ENCODE peak calls at places on chromosomes 12 and 14, in six cellular contexts. One of them, this sample, is unnamed.

GRCh38 chr12:1644523-1645438 is 15.8 kb downstream of the WNT5B start:
- DNase-seq in mammary epithelial cell: peak
- DNase-seq in tibial artery: peak
- DNase-seq in heart left ventricle: peak
- DNase-seq in cardiac muscle cell: no peak
- DNase-seq in CD8-positive, alpha-beta T cell: no peak
- DNase-seq in this sample: peak

GRCh38 chr12:57220770-57221168 is 4.2 kb downstream of the NXPH4 start:
- DNase-seq in mammary epithelial cell: no peak
- DNase-seq in tibial artery: no peak
- DNase-seq in heart left ventricle: no peak
- DNase-seq in cardiac muscle cell: no peak
- DNase-seq in CD8-positive, alpha-beta T cell: no peak
- DNase-seq in this sample: no peak

GRCh38 chr14:96631030-96631429 is 128.8 kb downstream of the PAPOLA start:
- DNase-seq in mammary epithelial cell: no peak
- DNase-seq in tibial artery: peak
- DNase-seq in heart left ventricle: no peak
- DNase-seq in cardiac muscle cell: no peak
- DNase-seq in CD8-positive, alpha-beta T cell: no peak
- DNase-seq in this sample: no peak

GRCh38 chr14:57492859-57493258 is 798 bp downstream of the CCDC198 start:
- DNase-seq in mammary epithelial cell: peak
- DNase-seq in tibial artery: no peak
- DNase-seq in heart left ventricle: no peak
- DNase-seq in cardiac muscle cell: no peak
- DNase-seq in CD8-positive, alpha-beta T cell: no peak
- DNase-seq in this sample: no peak

GRCh38 chr12:547883-548470 is 88.2 kb downstream of the B4GALNT3 start:
- DNase-seq in mammary epithelial cell: no peak
- DNase-seq in tibial artery: no peak
- DNase-seq in heart left ventricle: no peak
- DNase-seq in cardiac muscle cell: no peak
- DNase-seq in CD8-positive, alpha-beta T cell: no peak
- DNase-seq in this sample: no peak

GRCh38 chr12:124861492-124861891 is 2.2 kb downstream of the SCARB1 start:
- DNase-seq in mammary epithelial cell: peak
- DNase-seq in tibial artery: peak
- DNase-seq in heart left ventricle: peak
- DNase-seq in cardiac muscle cell: no peak
- DNase-seq in CD8-positive, alpha-beta T cell: no peak
- DNase-seq in this sample: peak

GRCh38 chr12:93174048-93174447 is 203.7 kb upstream of the NUDT4 start:
- DNase-seq in mammary epithelial cell: no peak
- DNase-seq in tibial artery: no peak
- DNase-seq in heart left ventricle: no peak
- DNase-seq in cardiac muscle cell: no peak
- DNase-seq in CD8-positive, alpha-beta T cell: no peak
- DNase-seq in this sample: no peak

GRCh38 chr12:88448337-88448944 is 131.8 kb downstream of the KITLG start:
- DNase-seq in mammary epithelial cell: no peak
- DNase-seq in tibial artery: no peak
- DNase-seq in heart left ventricle: no peak
- DNase-seq in cardiac muscle cell: no peak
- DNase-seq in CD8-positive, alpha-beta T cell: no peak
- DNase-seq in this sample: no peak

GRCh38 chr14:105014631-105015030 is 6.3 kb downstream of the CDCA4 start:
- DNase-seq in mammary epithelial cell: no peak
- DNase-seq in tibial artery: no peak
- DNase-seq in heart left ventricle: no peak
- DNase-seq in cardiac muscle cell: no peak
- DNase-seq in CD8-positive, alpha-beta T cell: no peak
- DNase-seq in this sample: no peak

DNA sequence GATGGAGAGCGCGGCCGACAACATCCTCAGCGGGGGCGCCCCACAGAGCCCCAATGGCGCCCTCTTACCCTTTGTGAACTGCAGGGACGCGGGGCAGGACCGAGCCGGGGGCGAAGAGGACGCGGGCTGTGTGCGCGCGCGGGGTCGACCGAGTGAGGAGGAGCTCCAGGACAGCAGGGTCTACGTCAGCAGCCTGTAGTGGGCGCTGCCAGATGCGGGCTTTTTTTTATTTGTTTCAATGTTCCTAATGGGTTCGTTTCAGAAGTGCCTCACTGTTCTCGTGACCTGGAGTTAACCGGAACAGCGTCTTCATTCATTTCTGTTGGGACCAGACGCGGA is 103.8 kb upstream of the FKBP4 start:
- DNase-seq in mammary epithelial cell: no peak
- DNase-seq in tibial artery: no peak
- DNase-seq in heart left ventricle: no peak
- DNase-seq in cardiac muscle cell: peak
- DNase-seq in CD8-positive, alpha-beta T cell: peak
- DNase-seq in this sample: no peak
- TF ChIP-seq CTCF in mammary epithelial cell: no peak
- TF ChIP-seq CTCF in tibial artery: no peak
- TF ChIP-seq CTCF in heart left ventricle: no peak
- TF ChIP-seq CTCF in cardiac muscle cell: peak
- TF ChIP-seq CTCF in CD8-positive, alpha-beta T cell: no peak
- TF ChIP-seq CTCF in this sample: no peak

GRCh38 chr12:121223947-121224285 is 14.0 kb downstream of the P2RX4 start:
- DNase-seq in mammary epithelial cell: no peak
- DNase-seq in tibial artery: no peak
- DNase-seq in heart left ventricle: no peak
- DNase-seq in cardiac muscle cell: no peak
- DNase-seq in CD8-positive, alpha-beta T cell: no peak
- DNase-seq in this sample: no peak
- H3K27ac ChIP-seq in mammary epithelial cell: no peak
- H3K27ac ChIP-seq in tibial artery: no peak
- H3K27ac ChIP-seq in heart left ventricle: no peak
- H3K27ac ChIP-seq in cardiac muscle cell: no peak
- H3K27ac ChIP-seq in CD8-positive, alpha-beta T cell: peak
- H3K27ac ChIP-seq in this sample: peak

DNA sequence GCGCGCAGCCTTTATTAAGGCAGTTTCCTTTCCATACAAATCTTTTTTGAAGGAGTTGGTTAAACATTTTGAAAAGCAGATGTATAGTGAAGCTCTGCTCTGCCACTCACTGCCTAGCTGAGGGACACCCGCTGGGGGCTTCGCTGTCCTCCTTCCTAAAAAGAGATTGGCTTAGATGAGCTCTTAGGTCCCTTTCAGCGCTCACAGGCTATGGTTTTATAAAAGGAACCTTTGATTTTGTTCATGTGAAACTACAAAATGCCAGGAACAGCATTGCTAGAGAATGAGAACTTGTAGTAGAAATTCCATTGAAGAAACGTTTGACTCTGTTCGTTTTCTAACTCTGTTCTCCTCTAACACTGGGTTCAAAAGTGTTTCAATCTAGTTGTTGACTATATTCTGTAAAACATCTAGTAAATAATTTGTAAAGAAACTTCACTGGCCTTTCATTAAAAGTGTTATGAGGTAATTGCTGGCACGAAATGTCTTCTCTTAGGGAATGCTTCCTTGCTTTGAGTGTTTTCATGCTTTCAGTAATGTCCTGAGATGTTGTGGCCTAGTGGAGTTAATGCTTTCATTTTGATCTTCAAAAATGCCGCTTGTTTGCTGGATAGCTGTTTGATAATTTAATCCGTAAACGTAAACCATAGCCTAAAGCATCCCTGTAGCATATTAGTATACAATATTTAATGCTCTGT is 1.6 kb downstream of the MARK3 start:
- DNase-seq in mammary epithelial cell: no peak
- DNase-seq in tibial artery: no peak
- DNase-seq in heart left ventricle: no peak
- DNase-seq in cardiac muscle cell: peak
- DNase-seq in CD8-positive, alpha-beta T cell: no peak
- DNase-seq in this sample: no peak
- TF ChIP-seq CTCF in mammary epithelial cell: no peak
- TF ChIP-seq CTCF in tibial artery: no peak
- TF ChIP-seq CTCF in heart left ventricle: no peak
- TF ChIP-seq CTCF in cardiac muscle cell: no peak
- TF ChIP-seq CTCF in CD8-positive, alpha-beta T cell: no peak
- TF ChIP-seq CTCF in this sample: no peak

GRCh38 chr12:112096667-112097066 is 11.9 kb downstream of the NAA25 start:
- DNase-seq in mammary epithelial cell: peak
- DNase-seq in tibial artery: no peak
- DNase-seq in heart left ventricle: no peak
- DNase-seq in cardiac muscle cell: no peak
- DNase-seq in CD8-positive, alpha-beta T cell: no peak
- DNase-seq in this sample: no peak
- H3K27ac ChIP-seq in mammary epithelial cell: no peak
- H3K27ac ChIP-seq in tibial artery: no peak
- H3K27ac ChIP-seq in heart left ventricle: no peak
- H3K27ac ChIP-seq in cardiac muscle cell: peak
- H3K27ac ChIP-seq in CD8-positive, alpha-beta T cell: no peak
- H3K27ac ChIP-seq in this sample: no peak

This sample was measured in ovary.